ENCODE peak calls at places on chromosomes 4 and X, in six cellular contexts. M, W, N, F, B and S are unnamed samples.

GRCh38 chrX:69093960-69094935 is 71.0 kb downstream of the PJA1 start:
- DNase-seq in M (no peak), W (peak), N (peak), F (peak), B (peak), S (no peak)

GRCh38 chr4:92580816-92581215 is 277.1 kb downstream of the GRID2 start:
- DNase-seq in M (no peak), W (no peak), N (no peak), F (no peak), B (no peak), S (no peak)

GRCh38 chrX:123803331-123803983 is 56.4 kb upstream of the XIAP start:
- DNase-seq in M (no peak), W (no peak), N (peak), F (no peak), B (no peak), S (no peak)

GRCh38 chrX:15471016-15471415 is 22.1 kb downstream of the PIR start:
- DNase-seq in M (peak), W (peak), N (peak), F (peak), B (peak), S (no peak)

GRCh38 chr4:72896515-72896914 is 173.0 kb downstream of the COX18 start:
- DNase-seq in M (no peak), W (no peak), N (no peak), F (no peak), B (no peak), S (peak)

GRCh38 chrX:107738768-107739167 is 36.8 kb downstream of the TSC22D3 start:
- DNase-seq in M (no peak), W (no peak), N (no peak), F (no peak), B (no peak), S (no peak)

GRCh38 chr4:8198206-8198905 is 734 bp upstream of the SH3TC1 start:
- DNase-seq in M (no peak), W (peak), N (no peak), F (peak), B (no peak), S (peak)

GRCh38 chr4:101155859-101156430 is 191.4 kb downstream of the PPP3CA start:
- DNase-seq in M (no peak), W (no peak), N (no peak), F (no peak), B (no peak), S (no peak)

GRCh38 chr4:80840396-80840795 is 190.1 kb upstream of the BMP3 start:
- DNase-seq in M (no peak), W (no peak), N (no peak), F (no peak), B (no peak), S (no peak)

GRCh38 chrX:7286461-7286860 is 138.5 kb upstream of the PUDP start:
- DNase-seq in M (no peak), W (no peak), N (no peak), F (no peak), B (no peak), S (no peak)

GRCh38 chrX:92351531-92351930 is 572.4 kb downstream of the PCDH11X start:
- DNase-seq in M (no peak), W (no peak), N (no peak), F (no peak), B (no peak), S (no peak)

GRCh38 chr4:75630174-75630931 is at the start of gene CDKL2:
- DNase-seq in M (peak), W (peak), N (peak), F (peak), B (peak), S (peak)

GRCh38 chr4:126777649-126778048 is 855.1 kb upstream of the INTU start:
- DNase-seq in M (no peak), W (no peak), N (no peak), F (no peak), B (no peak), S (no peak)

GRCh38 chrX:27882695-27883094 is 74.9 kb downstream of the MAGEB10 start:
- DNase-seq in M (no peak), W (no peak), N (no peak), F (no peak), B (no peak), S (no peak)

GRCh38 chr4:86706923-86707597 is 112.9 kb downstream of the PTPN13 start:
- DNase-seq in M (no peak), W (no peak), N (no peak), F (no peak), B (no peak), S (no peak)

GRCh38 chr4:153486281-153487151 is 20.4 kb downstream of the TMEM131L start:
- DNase-seq in M (no peak), W (no peak), N (no peak), F (peak), B (no peak), S (peak)

GRCh38 chrX:96480081-96480480 is 204.6 kb upstream of the DIAPH2 start:
- DNase-seq in M (no peak), W (no peak), N (no peak), F (no peak), B (no peak), S (no peak)

GRCh38 chr4:21469438-21470032 is 479.0 kb downstream of the KCNIP4 start:
- DNase-seq in M (no peak), W (no peak), N (peak), F (no peak), B (no peak), S (no peak)

GRCh38 chr4:180993179-180993841 is 1249.9 kb upstream of the TENM3 start:
- DNase-seq in M (no peak), W (no peak), N (no peak), F (no peak), B (no peak), S (no peak)

GRCh38 chr4:109574931-109575804 is 15.1 kb downstream of the MCUB start:
- DNase-seq in M (no peak), W (no peak), N (no peak), F (no peak), B (no peak), S (no peak)

GRCh38 chr4:20565075-20565721 is 135.1 kb upstream of the PACRGL start:
- DNase-seq in M (no peak), W (no peak), N (no peak), F (no peak), B (no peak), S (no peak)

GRCh38 chr4:81723044-81723884 is 251.6 kb upstream of the RASGEF1B start:
- DNase-seq in M (no peak), W (no peak), N (no peak), F (no peak), B (no peak), S (no peak)

GRCh38 chr4:184911310-184911709 is 85.5 kb upstream of the ACSL1 start:
- DNase-seq in M (no peak), W (peak), N (no peak), F (peak), B (no peak), S (no peak)

GRCh38 chrX:118536687-118537461 is 41.3 kb downstream of the DOCK11 start:
- DNase-seq in M (no peak), W (no peak), N (peak), F (no peak), B (no peak), S (no peak)

GRCh38 chr4:122456228-122457106 is at the start of gene IL2:
- DNase-seq in M (no peak), W (no peak), N (no peak), F (no peak), B (no peak), S (no peak)

GRCh38 chr4:68361146-68361589 is 11.3 kb upstream of the YTHDC1 start:
- DNase-seq in M (no peak), W (no peak), N (no peak), F (no peak), B (no peak), S (no peak)

GRCh38 chr4:1375051-1375721 is 28.2 kb downstream of the UVSSA start:
- DNase-seq in M (peak), W (no peak), N (no peak), F (no peak), B (no peak), S (peak)

GRCh38 chr4:47719576-47719975 is 118.3 kb downstream of the CORIN start:
- DNase-seq in M (no peak), W (no peak), N (no peak), F (no peak), B (no peak), S (no peak)

GRCh38 chr4:84719115-84719514 is 136.2 kb downstream of the CDS1 start:
- DNase-seq in M (no peak), W (no peak), N (no peak), F (no peak), B (no peak), S (no peak)

GRCh38 chr4:152784490-152785195 is 4.9 kb downstream of the ARFIP1 start:
- DNase-seq in M (no peak), W (peak), N (peak), F (no peak), B (no peak), S (no peak)

GRCh38 chrX:106397788-106398538 is 213.8 kb upstream of the RADX start:
- DNase-seq in M (no peak), W (no peak), N (no peak), F (no peak), B (no peak), S (no peak)

DNA sequence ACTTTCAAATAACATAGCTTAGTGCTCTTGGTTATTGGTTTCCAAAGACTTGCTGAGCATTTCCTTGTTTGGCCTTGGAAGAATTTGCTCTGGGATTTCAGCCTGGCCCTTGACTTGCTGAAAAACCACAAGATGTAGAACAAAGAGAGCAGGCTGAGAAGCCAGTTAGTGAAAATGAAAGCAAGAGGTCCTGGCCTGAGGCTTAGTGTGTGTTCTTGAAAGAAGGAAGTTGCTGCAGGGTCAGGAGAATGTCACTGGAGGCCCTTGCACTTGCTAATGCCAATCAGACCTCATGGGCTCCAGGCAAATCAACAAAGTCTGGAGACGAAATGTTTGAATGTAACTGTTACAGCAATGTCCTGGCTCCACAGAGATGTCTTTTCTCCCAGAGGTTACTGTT is 79.4 kb downstream of the SYNPO2 start:
- DNase-seq in M (no peak), W (peak), N (no peak), F (peak), B (no peak), S (no peak)
- TF ChIP-seq POLR2AphosphoS5 in M (no peak), W (peak), N (no peak), F (peak), B (no peak), S (no peak)

DNA sequence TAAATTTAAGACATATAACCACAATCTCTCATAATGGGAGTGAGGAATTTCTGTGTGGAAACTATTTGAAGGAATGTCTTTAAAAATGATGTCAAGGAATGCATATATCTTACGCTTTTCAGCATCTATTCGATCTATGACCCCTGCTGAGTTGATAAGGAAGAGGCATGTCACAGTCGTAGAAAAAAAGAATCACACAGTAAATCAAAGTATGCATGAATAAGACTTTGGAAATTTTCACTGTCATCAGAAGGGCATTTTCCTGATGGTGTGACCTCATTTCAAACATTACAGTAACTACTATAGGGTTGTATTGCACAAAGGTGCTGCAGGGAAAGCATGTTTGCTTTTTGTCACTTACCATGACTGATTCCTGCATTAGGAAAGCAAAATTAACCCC is 41.5 kb downstream of the REELD1 start:
- DNase-seq in M (no peak), W (no peak), N (no peak), F (no peak), B (no peak), S (no peak)
- TF ChIP-seq EP300 in M (no peak), W (no peak), N (no peak), F (no peak), B (no peak), S (no peak)

GRCh38 chrX:149539283-149540132 is 1.3 kb upstream of the EOLA1 start:
- DNase-seq in M (peak), W (peak), N (peak), F (peak), B (peak), S (peak)
- TF ChIP-seq POLR2AphosphoS5 in M (no peak), W (peak), N (no peak), F (no peak), B (no peak), S (peak)

GRCh38 chr4:78552398-78553396 is 1.1 kb downstream of the ANXA3 start:
- DNase-seq in M (no peak), W (no peak), N (no peak), F (no peak), B (no peak), S (no peak)

GRCh38 chr4:78556655-78557054 is 5.1 kb downstream of the ANXA3 start:
- DNase-seq in M (no peak), W (no peak), N (no peak), F (no peak), B (no peak), S (no peak)

GRCh38 chr4:78553526-78554060 is 2.0 kb downstream of the ANXA3 start:
- DNase-seq in M (no peak), W (no peak), N (no peak), F (no peak), B (no peak), S (no peak)

DNA sequence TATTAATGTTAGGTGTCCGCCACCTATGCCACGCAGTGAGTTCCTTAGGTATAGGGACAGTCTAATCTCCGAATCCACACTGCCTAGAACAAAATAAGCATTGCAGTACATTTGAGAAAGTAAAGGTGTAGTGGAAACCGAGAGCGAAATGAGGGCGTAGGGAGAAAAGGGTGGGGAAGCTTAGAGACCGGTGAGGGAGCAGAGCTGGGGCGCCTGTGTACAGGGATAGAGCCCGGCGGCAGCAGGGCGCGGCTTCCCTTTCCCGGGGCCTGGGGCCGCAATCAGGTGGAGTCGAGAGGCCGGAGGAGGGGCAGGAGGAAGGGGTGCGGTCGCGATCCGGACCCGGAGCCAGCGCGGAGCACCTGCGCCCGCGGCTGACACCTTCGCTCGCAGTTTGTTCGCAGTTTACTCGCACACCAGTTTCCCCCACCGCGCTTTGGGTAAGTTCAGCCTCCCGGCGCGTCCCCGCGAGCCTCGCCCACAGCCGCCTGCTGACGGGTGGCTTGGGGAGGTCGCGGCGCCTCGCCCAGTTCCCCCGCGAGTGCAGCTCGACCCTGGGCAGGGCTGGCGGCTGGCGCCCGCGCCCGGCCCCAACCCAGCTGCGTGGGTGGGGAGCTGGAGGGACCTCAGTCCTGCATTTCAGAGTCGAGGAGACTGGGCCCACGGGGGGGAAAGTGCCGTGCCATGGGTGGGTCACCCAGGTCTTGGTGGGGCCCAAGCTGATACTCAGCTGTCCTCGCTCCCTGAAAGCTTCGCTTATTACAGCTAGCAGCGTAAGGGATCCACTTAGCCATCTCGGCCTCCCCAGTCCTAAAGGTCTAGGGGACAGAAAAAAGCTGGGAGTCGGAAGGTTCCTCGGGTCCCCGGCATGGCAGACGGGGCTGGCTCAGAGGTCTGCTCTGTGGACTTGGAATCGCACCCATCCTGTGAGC is at the start of gene ANXA3:
- DNase-seq in M (no peak), W (peak), N (peak), F (peak), B (peak), S (peak)
- TF ChIP-seq EP300 in M (no peak), W (no peak), N (no peak), F (no peak), B (no peak), S (no peak)

DNA sequence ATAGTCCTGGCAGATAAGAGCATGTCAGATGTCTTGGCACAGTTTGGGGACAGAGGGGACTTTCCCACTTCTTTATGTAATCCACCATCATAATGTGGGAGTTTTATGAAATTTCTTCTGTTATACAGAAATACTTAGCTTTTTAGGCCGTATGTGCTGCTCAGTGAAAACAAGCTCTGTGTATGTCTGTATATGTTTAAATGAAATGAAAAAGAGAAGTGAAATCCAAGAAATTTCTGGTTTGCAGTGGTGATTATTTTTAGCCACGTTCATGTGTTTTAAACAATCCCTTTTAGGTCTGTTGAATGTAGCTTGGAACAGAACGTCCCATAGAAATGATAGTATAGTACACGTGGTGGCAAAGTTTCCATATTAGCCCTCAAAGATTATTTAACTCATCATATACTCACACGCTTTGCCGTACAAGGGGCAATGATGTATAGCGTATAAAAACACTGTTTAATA is 41.0 kb downstream of the GAB1 start:
- DNase-seq in M (no peak), W (no peak), N (no peak), F (no peak), B (no peak), S (no peak)
- TF ChIP-seq POLR2AphosphoS5 in M (no peak), W (peak), N (no peak), F (no peak), B (no peak), S (no peak)